ENCODE peak calls at places on chromosomes 7 and 10, in five cellular contexts. One of them, this sample, is unnamed.

GRCh38 chr10:131993298-131993674 is 11.6 kb upstream of the BNIP3 start:
- DNase-seq in A673: no peak
- DNase-seq in astrocyte of the spinal cord: no peak
- DNase-seq in stomach: no peak
- DNase-seq in heart right ventricle: no peak
- DNase-seq in this sample: no peak

GRCh38 chr10:19325581-19325980 is 277.0 kb downstream of the MALRD1 start:
- DNase-seq in A673: no peak
- DNase-seq in astrocyte of the spinal cord: no peak
- DNase-seq in stomach: no peak
- DNase-seq in heart right ventricle: no peak
- DNase-seq in this sample: no peak

GRCh38 chr10:86520871-86521619 is 547 bp downstream of the WAPL start:
- DNase-seq in A673: peak
- DNase-seq in astrocyte of the spinal cord: peak
- DNase-seq in stomach: peak
- DNase-seq in heart right ventricle: peak
- DNase-seq in this sample: peak

GRCh38 chr10:97067716-97068391 is 117.9 kb downstream of the SLIT1 start:
- DNase-seq in A673: peak
- DNase-seq in astrocyte of the spinal cord: no peak
- DNase-seq in stomach: no peak
- DNase-seq in heart right ventricle: no peak
- DNase-seq in this sample: no peak

GRCh38 chr7:92691578-92691977 is 101.4 kb upstream of the FAM133B start:
- DNase-seq in A673: peak
- DNase-seq in astrocyte of the spinal cord: peak
- DNase-seq in stomach: no peak
- DNase-seq in heart right ventricle: no peak
- DNase-seq in this sample: peak

GRCh38 chr7:90262438-90262837 is 17.5 kb downstream of the CFAP69 start:
- DNase-seq in A673: peak
- DNase-seq in astrocyte of the spinal cord: peak
- DNase-seq in stomach: no peak
- DNase-seq in heart right ventricle: no peak
- DNase-seq in this sample: peak

GRCh38 chr10:20551761-20552160 is 345.4 kb downstream of the NEBL start:
- DNase-seq in A673: no peak
- DNase-seq in astrocyte of the spinal cord: no peak
- DNase-seq in stomach: no peak
- DNase-seq in heart right ventricle: no peak
- DNase-seq in this sample: no peak

GRCh38 chr7:85184599-85185354 is 2.1 kb downstream of the SEMA3D start:
- DNase-seq in A673: peak
- DNase-seq in astrocyte of the spinal cord: peak
- DNase-seq in stomach: no peak
- DNase-seq in heart right ventricle: peak
- DNase-seq in this sample: no peak

GRCh38 chr7:117061751-117062150 is 108.5 kb downstream of the ST7 start:
- DNase-seq in A673: no peak
- DNase-seq in astrocyte of the spinal cord: peak
- DNase-seq in stomach: no peak
- DNase-seq in heart right ventricle: no peak
- DNase-seq in this sample: no peak

GRCh38 chr7:72441791-72442190 is 29.7 kb upstream of the CALN1 start:
- DNase-seq in A673: no peak
- DNase-seq in astrocyte of the spinal cord: no peak
- DNase-seq in stomach: no peak
- DNase-seq in heart right ventricle: no peak
- DNase-seq in this sample: no peak

GRCh38 chr7:21063106-21063505 is 276.4 kb upstream of the SP8 start:
- DNase-seq in A673: no peak
- DNase-seq in astrocyte of the spinal cord: no peak
- DNase-seq in stomach: no peak
- DNase-seq in heart right ventricle: no peak
- DNase-seq in this sample: no peak

GRCh38 chr10:101566333-101567164 is 21.5 kb downstream of the POLL start:
- DNase-seq in A673: peak
- DNase-seq in astrocyte of the spinal cord: peak
- DNase-seq in stomach: no peak
- DNase-seq in heart right ventricle: no peak
- DNase-seq in this sample: no peak

GRCh38 chr7:55476071-55476803 is 96.1 kb downstream of the VOPP1 start:
- DNase-seq in A673: peak
- DNase-seq in astrocyte of the spinal cord: peak
- DNase-seq in stomach: no peak
- DNase-seq in heart right ventricle: no peak
- DNase-seq in this sample: peak

GRCh38 chr10:44400553-44400952 is 15.7 kb upstream of the CXCL12 start:
- DNase-seq in A673: no peak
- DNase-seq in astrocyte of the spinal cord: no peak
- DNase-seq in stomach: no peak
- DNase-seq in heart right ventricle: no peak
- DNase-seq in this sample: no peak
- H3K4me3 ChIP-seq in A673: no peak
- H3K4me3 ChIP-seq in astrocyte of the spinal cord: no peak
- H3K4me3 ChIP-seq in stomach: no peak
- H3K4me3 ChIP-seq in heart right ventricle: no peak
- H3K4me3 ChIP-seq in this sample: no peak

GRCh38 chr7:16734148-16734726 is 19.3 kb upstream of the TSPAN13 start:
- DNase-seq in A673: no peak
- DNase-seq in astrocyte of the spinal cord: no peak
- DNase-seq in stomach: no peak
- DNase-seq in heart right ventricle: no peak
- DNase-seq in this sample: no peak
- H3K4me3 ChIP-seq in A673: no peak
- H3K4me3 ChIP-seq in astrocyte of the spinal cord: no peak
- H3K4me3 ChIP-seq in stomach: no peak
- H3K4me3 ChIP-seq in heart right ventricle: no peak
- H3K4me3 ChIP-seq in this sample: no peak

GRCh38 chr10:117135480-117136140 is 2.5 kb downstream of the VAX1 start:
- DNase-seq in A673: peak
- DNase-seq in astrocyte of the spinal cord: no peak
- DNase-seq in stomach: no peak
- DNase-seq in heart right ventricle: no peak
- DNase-seq in this sample: no peak

GRCh38 chr10:117138838-117139580 is 939 bp upstream of the VAX1 start:
- DNase-seq in A673: peak
- DNase-seq in astrocyte of the spinal cord: no peak
- DNase-seq in stomach: no peak
- DNase-seq in heart right ventricle: no peak
- DNase-seq in this sample: no peak

GRCh38 chr10:117136391-117136975 is 1.6 kb downstream of the VAX1 start:
- DNase-seq in A673: peak
- DNase-seq in astrocyte of the spinal cord: no peak
- DNase-seq in stomach: no peak
- DNase-seq in heart right ventricle: no peak
- DNase-seq in this sample: no peak

GRCh38 chr10:117137911-117138642 is at the start of gene VAX1:
- DNase-seq in A673: peak
- DNase-seq in astrocyte of the spinal cord: no peak
- DNase-seq in stomach: no peak
- DNase-seq in heart right ventricle: no peak
- DNase-seq in this sample: no peak

DNA sequence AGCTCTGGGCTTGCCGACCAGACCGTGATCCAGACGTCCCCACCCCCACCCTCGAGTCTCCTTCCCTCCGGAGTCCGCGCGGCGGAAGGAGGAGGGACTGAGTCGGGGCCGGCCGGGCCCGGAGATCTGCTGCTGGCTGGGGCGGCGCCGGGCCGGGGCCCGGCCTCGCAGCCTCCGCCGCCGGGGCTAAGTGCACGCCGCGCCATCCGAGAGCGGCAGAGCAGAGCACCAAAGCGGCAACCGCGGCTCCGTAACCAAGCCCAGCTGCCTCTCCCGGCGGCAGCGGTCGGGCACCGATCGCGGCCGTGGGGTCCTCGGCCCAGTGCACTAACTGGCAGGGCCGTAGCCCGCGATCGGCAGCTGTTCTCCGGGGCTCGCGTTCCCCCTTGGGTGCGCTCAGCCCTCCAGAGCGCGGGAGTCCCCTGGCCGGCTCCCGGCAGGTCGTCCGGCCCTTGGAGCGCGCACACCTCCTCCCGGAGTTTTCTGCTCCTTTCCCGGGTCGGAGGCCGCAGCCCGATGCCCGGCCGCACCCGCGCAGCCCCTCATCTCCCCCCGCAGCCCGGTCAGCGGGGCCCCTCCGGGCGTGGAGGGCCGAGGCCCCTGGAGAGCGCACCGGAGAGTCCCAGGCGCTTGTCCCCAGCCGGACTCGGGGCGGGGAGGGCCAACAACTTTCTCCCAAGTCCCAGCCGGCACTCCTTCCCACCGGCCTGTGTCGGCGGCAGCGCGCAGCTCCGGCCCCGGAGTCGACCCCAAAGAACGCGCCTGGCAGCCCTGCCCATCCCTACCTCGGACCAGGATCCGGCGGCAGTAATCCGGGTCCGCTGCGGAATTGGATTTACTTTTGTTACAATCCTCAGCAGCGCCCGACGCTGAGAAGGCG is 799 bp downstream of the VAX1 start:
- DNase-seq in A673: peak
- DNase-seq in astrocyte of the spinal cord: no peak
- DNase-seq in stomach: no peak
- DNase-seq in heart right ventricle: no peak
- DNase-seq in this sample: no peak
- H3K4me3 ChIP-seq in A673: peak
- H3K4me3 ChIP-seq in astrocyte of the spinal cord: no peak
- H3K4me3 ChIP-seq in stomach: peak
- H3K4me3 ChIP-seq in heart right ventricle: peak
- H3K4me3 ChIP-seq in this sample: peak

DNA sequence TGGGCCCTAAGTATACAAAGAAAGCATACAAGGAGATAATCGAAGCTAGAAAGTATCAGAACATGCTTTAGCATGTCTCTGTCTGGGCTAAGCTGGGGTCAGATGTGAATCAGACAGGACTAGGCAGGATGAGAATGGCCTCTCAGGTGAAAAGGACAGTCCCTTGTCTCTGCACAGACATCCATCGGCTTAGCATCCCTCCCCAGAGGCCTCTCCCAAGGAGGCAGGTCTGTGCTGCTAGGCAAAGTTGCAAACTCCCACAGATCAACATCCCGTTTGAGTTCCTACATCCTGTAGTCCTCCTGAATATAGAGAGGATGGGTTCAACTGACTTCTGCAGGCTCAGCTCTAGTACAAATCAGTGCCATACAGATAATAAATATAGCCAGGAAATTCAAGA is 24.5 kb downstream of the CHST15 start:
- DNase-seq in A673: no peak
- DNase-seq in astrocyte of the spinal cord: no peak
- DNase-seq in stomach: no peak
- DNase-seq in heart right ventricle: no peak
- DNase-seq in this sample: no peak
- H3K4me3 ChIP-seq in A673: no peak
- H3K4me3 ChIP-seq in astrocyte of the spinal cord: no peak
- H3K4me3 ChIP-seq in stomach: no peak
- H3K4me3 ChIP-seq in heart right ventricle: no peak
- H3K4me3 ChIP-seq in this sample: no peak

DNA sequence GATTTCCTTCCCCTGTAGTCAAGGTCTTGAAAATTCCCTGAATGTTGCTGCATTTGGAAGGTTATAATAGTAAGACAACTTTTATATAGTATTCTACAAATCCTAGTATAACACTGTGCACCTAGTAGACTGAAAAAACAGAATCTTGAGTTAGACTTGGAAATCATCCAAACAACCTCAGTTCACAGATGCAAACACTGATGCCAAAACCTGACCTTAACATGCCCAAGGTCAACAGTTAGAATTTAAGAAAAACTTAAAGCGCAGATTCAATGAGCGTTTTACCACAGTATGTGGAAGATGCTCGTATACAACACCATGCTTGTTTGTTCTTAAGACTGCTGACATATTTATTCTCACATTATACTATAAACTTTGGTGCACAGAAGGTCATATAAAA is 3.0 kb downstream of the PIP4K2A start:
- DNase-seq in A673: no peak
- DNase-seq in astrocyte of the spinal cord: no peak
- DNase-seq in stomach: no peak
- DNase-seq in heart right ventricle: no peak
- DNase-seq in this sample: no peak
- H3K4me3 ChIP-seq in A673: no peak
- H3K4me3 ChIP-seq in astrocyte of the spinal cord: no peak
- H3K4me3 ChIP-seq in stomach: peak
- H3K4me3 ChIP-seq in heart right ventricle: peak
- H3K4me3 ChIP-seq in this sample: no peak

GRCh38 chr7:51306761-51307160 is 9.8 kb downstream of the COBL start:
- DNase-seq in A673: no peak
- DNase-seq in astrocyte of the spinal cord: no peak
- DNase-seq in stomach: no peak
- DNase-seq in heart right ventricle: no peak
- DNase-seq in this sample: no peak

GRCh38 chr7:51308738-51309102 is 7.9 kb downstream of the COBL start:
- DNase-seq in A673: no peak
- DNase-seq in astrocyte of the spinal cord: no peak
- DNase-seq in stomach: no peak
- DNase-seq in heart right ventricle: no peak
- DNase-seq in this sample: no peak

GRCh38 chr7:51309361-51310130 is 7.1 kb downstream of the COBL start:
- DNase-seq in A673: no peak
- DNase-seq in astrocyte of the spinal cord: no peak
- DNase-seq in stomach: no peak
- DNase-seq in heart right ventricle: no peak
- DNase-seq in this sample: no peak

GRCh38 chr7:51310131-51310583 is 6.5 kb downstream of the COBL start:
- DNase-seq in A673: no peak
- DNase-seq in astrocyte of the spinal cord: no peak
- DNase-seq in stomach: no peak
- DNase-seq in heart right ventricle: no peak
- DNase-seq in this sample: no peak

GRCh38 chr7:51307811-51308737 is 8.5 kb downstream of the COBL start:
- DNase-seq in A673: no peak
- DNase-seq in astrocyte of the spinal cord: no peak
- DNase-seq in stomach: no peak
- DNase-seq in heart right ventricle: no peak
- DNase-seq in this sample: no peak
- H3K4me3 ChIP-seq in A673: no peak
- H3K4me3 ChIP-seq in astrocyte of the spinal cord: no peak
- H3K4me3 ChIP-seq in stomach: no peak
- H3K4me3 ChIP-seq in heart right ventricle: no peak
- H3K4me3 ChIP-seq in this sample: no peak